ENCODE peak calls at places on chromosomes 12 and 14, in six cellular contexts. I, R, W, V, T and P are unnamed samples.

GRCh38 chr12:113048716-113049127 is 7.8 kb upstream of the DTX1 start:
- DNase-seq in I (peak; percentile 85), V (peak; percentile 73), R (no peak), W (peak; percentile 42), T (no peak), P (no peak)

GRCh38 chr12:31588976-31589375 is 2.0 kb downstream of the DENND5B start:
- DNase-seq in V (no peak), W (no peak), I (no peak), T (no peak), R (no peak), P (no peak)

GRCh38 chr12:51953011-51953568 is 1.6 kb downstream of the ACVR1B start:
- DNase-seq in V (no peak), I (no peak), T (no peak), R (no peak), W (no peak), P (no peak)

GRCh38 chr12:30965613-30965985 is 39.1 kb downstream of the TSPAN11 start:
- DNase-seq in R (peak; percentile 58), W (no peak), T (no peak), V (no peak), I (no peak), P (no peak)

GRCh38 chr14:22422238-22422637 is 166.8 kb downstream of the DAD1 start:
- DNase-seq in T (no peak), I (no peak), W (no peak), R (no peak), V (no peak), P (no peak)

GRCh38 chr12:44812062-44812461 is 64.1 kb downstream of the NELL2 start:
- DNase-seq in R (no peak), W (no peak), I (no peak), T (no peak), V (peak; percentile 61), P (no peak)

GRCh38 chr12:100141666-100141997 is 1.0 kb downstream of the BLTP3B start:
- DNase-seq in W (peak; percentile 72), T (peak; percentile 40), I (no peak), V (no peak), R (no peak), P (no peak)

GRCh38 chr12:113392988-113393579 is 10.6 kb downstream of the SDS start:
- DNase-seq in R (no peak), I (peak; percentile 83), V (no peak), T (no peak), W (no peak), P (no peak)

GRCh38 chr12:100266163-100266801 is 597 bp downstream of the DEPDC4 start:
- DNase-seq in I (no peak), W (no peak), V (no peak), R (no peak), T (no peak), P (no peak)

GRCh38 chr12:107503851-107504502 is 181.6 kb upstream of the PWP1 start:
- DNase-seq in R (no peak), W (no peak), I (no peak), V (no peak), T (no peak), P (no peak)

GRCh38 chr14:49966304-49966809 is 73.5 kb downstream of the ARF6 start:
- DNase-seq in T (no peak), I (no peak), R (no peak), W (no peak), V (no peak), P (no peak)

GRCh38 chr12:38983117-38983571 is 77.8 kb upstream of the CPNE8 start:
- DNase-seq in I (peak; percentile 84), R (no peak), W (no peak), V (no peak), T (no peak), P (no peak)

GRCh38 chr12:3987571-3987970 is 114.4 kb upstream of the PARP11 start:
- DNase-seq in R (no peak), V (no peak), T (no peak), W (no peak), I (no peak), P (no peak)

GRCh38 chr12:46430340-46430948 is 57.9 kb upstream of the SLC38A2 start:
- DNase-seq in I (no peak), R (no peak), W (peak; percentile 98), V (no peak), T (no peak), P (no peak)

GRCh38 chr12:6915023-6915788 is 826 bp downstream of the ENO2 start:
- DNase-seq in R (peak; percentile 71), I (no peak), W (no peak), V (no peak), T (peak; percentile 51), P (no peak)

GRCh38 chr12:56957229-56958052 is at the start of gene RDH16:
- DNase-seq in R (no peak), W (peak; percentile 66), I (no peak), T (no peak), V (no peak), P (no peak)

GRCh38 chr14:93041830-93042229 is 73.9 kb downstream of the ITPK1 start:
- DNase-seq in V (no peak), T (no peak), R (no peak), I (no peak), W (no peak), P (no peak)

GRCh38 chr14:100486025-100486828 is 101.0 kb downstream of the BEGAIN start:
- DNase-seq in I (peak; percentile 79), W (no peak), T (peak; percentile 67), R (no peak), V (peak; percentile 71), P (peak; percentile 76)

GRCh38 chr12:51661836-51662235 is 70.8 kb downstream of the SCN8A start:
- DNase-seq in T (no peak), I (no peak), V (no peak), W (no peak), R (no peak), P (no peak)

DNA sequence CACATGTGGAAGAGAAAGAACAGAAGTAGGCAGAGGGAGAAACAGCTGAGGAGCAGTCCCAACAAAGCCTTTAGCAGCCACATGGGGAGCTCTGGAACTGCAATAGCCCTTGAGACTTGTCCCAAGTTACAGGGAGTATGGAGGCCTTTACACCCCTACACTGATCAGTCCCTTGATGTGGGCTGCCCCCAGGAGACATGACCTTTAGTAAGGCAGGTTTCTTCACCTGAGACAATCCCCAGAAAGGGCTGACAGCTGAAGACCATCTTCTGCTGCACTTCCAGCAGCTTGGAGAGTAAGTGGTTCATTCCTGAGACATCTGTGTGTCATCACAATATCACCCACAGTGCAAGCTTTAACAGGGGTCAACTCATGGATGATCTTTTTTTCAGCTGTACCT is 8.6 kb upstream of the SNAPC1 start:
- DNase-seq in T (no peak), I (no peak), W (no peak), R (no peak), V (no peak), P (no peak)
- H3K4me1 ChIP-seq in T (no peaks in the 10 kb centered on the region), I (no peaks in the 10 kb centered on the region), W (peaks cover 66% of the 10 kb centered on the region), R (peaks cover 46% of the 10 kb centered on the region), V (peaks cover 5% of the 10 kb centered on the region), P (peaks cover 10% of the 10 kb centered on the region)

DNA sequence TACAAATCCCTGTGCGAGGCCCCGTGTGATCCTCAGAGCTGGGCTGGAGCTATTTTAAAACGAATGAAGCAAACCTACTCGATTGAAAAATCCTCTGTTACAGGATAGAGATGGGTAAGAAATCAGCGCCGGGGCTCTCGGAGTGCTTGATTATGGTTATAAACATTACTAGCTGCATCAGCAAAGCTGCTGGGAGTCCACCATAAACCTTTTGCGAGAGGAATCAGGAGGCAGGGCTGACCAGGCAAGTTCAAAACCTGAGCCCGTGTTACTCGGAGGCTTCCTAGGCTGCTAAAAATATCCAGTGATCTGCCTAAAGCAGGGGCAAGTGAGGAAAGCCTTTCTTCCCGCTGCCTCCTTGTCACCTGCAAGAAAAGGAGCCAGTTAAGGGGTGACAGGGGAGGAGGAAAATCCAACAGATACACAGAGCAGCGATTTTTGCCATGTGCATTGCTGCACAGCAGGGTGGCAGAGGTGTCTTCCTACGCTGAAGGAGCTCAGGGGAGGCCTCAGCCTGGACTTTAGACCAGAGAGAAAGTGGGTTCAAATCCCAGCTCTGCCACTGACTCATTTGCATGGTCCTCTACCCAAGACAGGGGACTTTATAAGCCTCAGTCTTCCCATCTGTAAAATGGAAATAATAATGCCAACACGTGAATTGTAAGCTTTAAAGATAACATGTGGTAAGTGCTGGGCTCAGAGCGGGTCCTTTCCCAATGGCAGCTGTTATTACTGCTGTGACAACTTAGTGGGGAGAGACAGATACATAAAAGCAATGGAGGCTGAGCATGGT is 61.8 kb downstream of the MAP1LC3B2 start:
- DNase-seq in T (no peak), I (no peak), W (no peak), V (no peak), R (no peak), P (no peak)
- H3K27ac ChIP-seq in T (no peak overlapping the region), I (no peak overlapping the region), W (no peak overlapping the region), V (no peak overlapping the region), R (no peak overlapping the region), P (no peak overlapping the region)

GRCh38 chr12:108634225-108634795 is 616 bp upstream of the SELPLG start:
- DNase-seq in I (no peak), T (no peak), W (peak; percentile 44), V (peak; percentile 69), R (peak; percentile 93), P (no peak)

GRCh38 chr12:108633081-108633533 is 587 bp downstream of the SELPLG start:
- DNase-seq in V (no peak), I (no peak), R (peak; percentile 73), T (no peak), W (no peak), P (no peak)

GRCh38 chr12:108635997-108636808 is 2.5 kb upstream of the SELPLG start:
- DNase-seq in R (no peak), I (no peak), V (no peak), W (no peak), T (no peak), P (no peak)

GRCh38 chr12:108635201-108635996 is 1.7 kb upstream of the SELPLG start:
- DNase-seq in W (no peak), I (no peak), V (peak; percentile 81), T (no peak), R (peak; percentile 87), P (no peak)

DNA sequence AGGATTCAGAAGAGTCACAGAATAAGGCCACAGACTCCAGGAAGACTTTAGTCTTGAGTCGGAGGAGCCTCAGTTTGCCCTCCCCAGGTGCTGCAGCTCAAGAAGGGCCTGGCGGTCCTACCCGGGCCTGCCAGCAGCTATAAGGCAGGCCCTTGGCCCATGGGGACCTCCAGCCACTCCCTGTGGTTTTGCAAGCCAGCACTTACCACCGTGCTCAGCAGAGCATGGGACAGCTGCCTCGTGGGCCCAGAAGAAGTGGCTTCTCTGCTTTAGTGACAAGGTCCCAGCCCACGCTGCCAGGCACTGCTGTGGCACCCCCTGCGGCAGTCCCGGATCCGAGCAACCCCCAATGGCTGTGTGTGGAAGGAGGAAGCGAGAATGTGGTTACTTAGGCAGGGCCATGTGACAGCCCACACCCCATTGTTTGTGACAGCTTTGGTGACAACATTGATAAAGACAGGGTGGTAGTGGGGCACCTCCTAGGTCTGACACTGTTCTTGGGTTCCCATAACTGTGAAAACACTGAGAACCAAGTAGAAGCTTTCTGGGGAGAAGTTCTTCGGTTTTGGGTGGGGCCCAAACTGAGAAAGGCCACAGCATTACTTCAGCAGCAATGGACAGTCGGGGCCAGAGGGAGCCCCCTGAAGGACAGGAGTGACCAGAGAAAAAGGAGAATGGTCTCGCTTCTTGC is at the start of gene SELPLG:
- DNase-seq in R (peak; percentile 98), W (no peak), T (no peak), I (peak; percentile 41), V (peak; percentile 95), P (peak; percentile 94)
- H3K4me3 ChIP-seq in R (peak within 1 kb of the TSS; percentile 76), W (no peak within 1 kb of the TSS), T (no peak within 1 kb of the TSS), I (no peak within 1 kb of the TSS), V (peak within 1 kb of the TSS; percentile 87), P (peak within 1 kb of the TSS; percentile 48)

DNA sequence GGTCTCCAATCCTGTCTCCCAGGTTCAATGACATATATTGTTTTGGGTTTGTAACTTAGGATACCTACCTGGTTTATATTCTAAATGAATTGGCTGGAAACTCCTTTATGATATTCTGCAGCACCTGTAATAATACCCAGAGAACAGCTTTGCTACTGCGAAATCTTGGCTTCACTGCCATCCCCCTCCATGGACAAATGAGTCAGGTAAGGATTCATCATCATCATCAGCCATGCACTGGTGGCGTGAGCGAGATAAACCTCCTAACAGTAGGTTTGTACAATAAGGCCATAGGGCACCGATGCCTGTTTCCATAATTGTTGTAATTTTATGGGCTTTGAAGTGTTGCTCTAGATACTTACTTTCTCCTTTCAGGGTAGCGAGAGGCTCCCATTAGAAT is 10.7 kb downstream of the DDX47 start:
- DNase-seq in W (peak; percentile 51), I (no peak), T (no peak), R (no peak), V (no peak), P (no peak)
- H3K4me1 ChIP-seq in W (peaks cover 65% of the 10 kb centered on the region), I (peaks cover 9% of the 10 kb centered on the region), T (no peaks in the 10 kb centered on the region), R (peaks cover 7% of the 10 kb centered on the region), V (no peaks in the 10 kb centered on the region), P (peaks cover 9% of the 10 kb centered on the region)